ENCODE peak calls at places on chromosomes 6 and 20, in eight cellular contexts. One of them, this sample, is unnamed.

GRCh38 chr6:90485615-90486277 is 101.1 kb downstream of the MAP3K7 start:
- DNase-seq in psoas muscle: no peak
- DNase-seq in heart right ventricle: no peak
- DNase-seq in GM23248: no peak
- DNase-seq in kidney epithelial cell: no peak
- DNase-seq in IMR-90: no peak
- DNase-seq in lower lobe of right lung: no peak
- DNase-seq in upper lobe of right lung: no peak
- DNase-seq in this sample: no peak

GRCh38 chr20:62195736-62196135 is 12.9 kb downstream of the MTG2 start:
- DNase-seq in GM23248: no peak
- DNase-seq in IMR-90: no peak
- DNase-seq in lower lobe of right lung: peak; percentile 27
- DNase-seq in kidney epithelial cell: no peak
- DNase-seq in upper lobe of right lung: no peak
- DNase-seq in heart right ventricle: no peak
- DNase-seq in psoas muscle: peak; percentile 46
- DNase-seq in this sample: no peak

GRCh38 chr6:43584892-43585570 is 9.0 kb downstream of the POLH start:
- DNase-seq in kidney epithelial cell: no peak
- DNase-seq in upper lobe of right lung: no peak
- DNase-seq in heart right ventricle: no peak
- DNase-seq in GM23248: peak; percentile 70
- DNase-seq in IMR-90: peak; percentile 7
- DNase-seq in psoas muscle: no peak
- DNase-seq in lower lobe of right lung: no peak
- DNase-seq in this sample: no peak

GRCh38 chr20:13113731-13114130 is 105.0 kb downstream of the SPTLC3 start:
- DNase-seq in GM23248: peak; percentile 6
- DNase-seq in kidney epithelial cell: no peak
- DNase-seq in psoas muscle: no peak
- DNase-seq in heart right ventricle: no peak
- DNase-seq in IMR-90: no peak
- DNase-seq in upper lobe of right lung: no peak
- DNase-seq in lower lobe of right lung: no peak
- DNase-seq in this sample: no peak

GRCh38 chr6:150250826-150251225 is 108.0 kb downstream of the PPP1R14C start:
- DNase-seq in heart right ventricle: peak; percentile 18
- DNase-seq in upper lobe of right lung: no peak
- DNase-seq in psoas muscle: no peak
- DNase-seq in kidney epithelial cell: no peak
- DNase-seq in IMR-90: peak; percentile 72
- DNase-seq in GM23248: peak; percentile 87
- DNase-seq in lower lobe of right lung: no peak
- DNase-seq in this sample: no peak

GRCh38 chr6:24283043-24283985 is 74.5 kb downstream of the DCDC2 start:
- DNase-seq in GM23248: peak; percentile 86
- DNase-seq in psoas muscle: peak; percentile 57
- DNase-seq in IMR-90: peak; percentile 61
- DNase-seq in upper lobe of right lung: no peak
- DNase-seq in kidney epithelial cell: peak; percentile 88
- DNase-seq in lower lobe of right lung: peak; percentile 76
- DNase-seq in heart right ventricle: peak; percentile 66
- DNase-seq in this sample: peak; percentile 56

GRCh38 chr6:5763407-5763806 is 243.3 kb downstream of the NRN1 start:
- DNase-seq in upper lobe of right lung: no peak
- DNase-seq in heart right ventricle: no peak
- DNase-seq in lower lobe of right lung: no peak
- DNase-seq in GM23248: peak; percentile 79
- DNase-seq in kidney epithelial cell: no peak
- DNase-seq in IMR-90: peak; percentile 31
- DNase-seq in psoas muscle: no peak
- DNase-seq in this sample: no peak

GRCh38 chr6:134457941-134458340 is 140.0 kb upstream of the SGK1 start:
- DNase-seq in psoas muscle: no peak
- DNase-seq in kidney epithelial cell: no peak
- DNase-seq in IMR-90: no peak
- DNase-seq in upper lobe of right lung: no peak
- DNase-seq in GM23248: no peak
- DNase-seq in heart right ventricle: no peak
- DNase-seq in lower lobe of right lung: no peak
- DNase-seq in this sample: no peak

GRCh38 chr6:43796168-43796567 is 26.2 kb downstream of the VEGFA start:
- DNase-seq in GM23248: no peak
- DNase-seq in psoas muscle: no peak
- DNase-seq in lower lobe of right lung: peak; percentile 3
- DNase-seq in heart right ventricle: no peak
- DNase-seq in IMR-90: no peak
- DNase-seq in kidney epithelial cell: no peak
- DNase-seq in upper lobe of right lung: no peak
- DNase-seq in this sample: no peak

GRCh38 chr6:32973144-32973854 is 4.9 kb downstream of the BRD2 start:
- DNase-seq in psoas muscle: no peak
- DNase-seq in lower lobe of right lung: no peak
- DNase-seq in heart right ventricle: peak; percentile 47
- DNase-seq in IMR-90: peak; percentile 40
- DNase-seq in kidney epithelial cell: no peak
- DNase-seq in GM23248: peak; percentile 75
- DNase-seq in upper lobe of right lung: no peak
- DNase-seq in this sample: peak; percentile 57

GRCh38 chr6:20156824-20157223 is 55.4 kb downstream of the MBOAT1 start:
- DNase-seq in IMR-90: no peak
- DNase-seq in lower lobe of right lung: no peak
- DNase-seq in heart right ventricle: no peak
- DNase-seq in psoas muscle: no peak
- DNase-seq in kidney epithelial cell: no peak
- DNase-seq in GM23248: no peak
- DNase-seq in upper lobe of right lung: no peak
- DNase-seq in this sample: peak; percentile 19

GRCh38 chr6:39700362-39700761 is 24.8 kb downstream of the KIF6 start:
- DNase-seq in lower lobe of right lung: no peak
- DNase-seq in kidney epithelial cell: no peak
- DNase-seq in upper lobe of right lung: no peak
- DNase-seq in heart right ventricle: no peak
- DNase-seq in psoas muscle: no peak
- DNase-seq in IMR-90: no peak
- DNase-seq in GM23248: no peak
- DNase-seq in this sample: no peak

GRCh38 chr20:24953621-24954133 is 4.6 kb downstream of the CST7 start:
- DNase-seq in IMR-90: no peak
- DNase-seq in upper lobe of right lung: no peak
- DNase-seq in lower lobe of right lung: no peak
- DNase-seq in psoas muscle: no peak
- DNase-seq in GM23248: no peak
- DNase-seq in heart right ventricle: no peak
- DNase-seq in kidney epithelial cell: no peak
- DNase-seq in this sample: no peak

GRCh38 chr6:33672808-33673207 is 38.7 kb downstream of the UQCC2 start:
- DNase-seq in IMR-90: peak; percentile 95
- DNase-seq in kidney epithelial cell: peak; percentile 94
- DNase-seq in GM23248: peak; percentile 99
- DNase-seq in heart right ventricle: peak; percentile 81
- DNase-seq in lower lobe of right lung: no peak
- DNase-seq in upper lobe of right lung: no peak
- DNase-seq in psoas muscle: peak; percentile 94
- DNase-seq in this sample: peak; percentile 73

GRCh38 chr20:18851556-18852098 is 38.0 kb downstream of the SCP2D1 start:
- DNase-seq in psoas muscle: no peak
- DNase-seq in GM23248: no peak
- DNase-seq in heart right ventricle: no peak
- DNase-seq in IMR-90: no peak
- DNase-seq in kidney epithelial cell: no peak
- DNase-seq in lower lobe of right lung: no peak
- DNase-seq in upper lobe of right lung: no peak
- DNase-seq in this sample: no peak

GRCh38 chr6:87391334-87391733 is 16.4 kb upstream of the CFAP206 start:
- DNase-seq in GM23248: peak; percentile 51
- DNase-seq in kidney epithelial cell: no peak
- DNase-seq in upper lobe of right lung: no peak
- DNase-seq in IMR-90: peak; percentile 29
- DNase-seq in lower lobe of right lung: no peak
- DNase-seq in heart right ventricle: no peak
- DNase-seq in psoas muscle: no peak
- DNase-seq in this sample: no peak

DNA sequence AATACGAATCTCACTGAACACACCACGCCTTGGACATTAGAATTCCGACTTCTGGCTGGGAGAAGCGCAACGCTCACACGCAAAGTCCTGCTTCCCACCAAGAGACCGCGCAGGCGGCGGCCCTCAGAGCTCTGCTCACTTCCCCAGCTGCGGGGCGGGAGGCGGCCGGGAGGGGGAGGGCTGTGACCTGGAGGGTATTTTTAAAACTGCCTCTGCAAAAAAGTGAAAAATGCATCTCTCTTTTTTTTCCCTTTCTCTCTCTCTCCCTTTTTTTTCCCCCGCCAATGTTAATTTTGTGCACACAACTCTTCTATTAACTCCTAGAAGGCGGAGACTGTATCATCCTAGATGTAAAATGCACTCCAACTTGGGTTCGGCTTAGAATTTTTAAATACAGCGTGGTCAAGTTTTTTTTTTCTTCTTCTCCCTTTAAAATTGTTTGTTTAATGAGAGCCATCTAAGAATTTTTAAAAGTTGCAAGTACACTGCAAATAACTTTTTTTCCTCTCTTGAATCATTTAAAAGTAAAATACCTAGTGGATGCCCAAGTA is 66.4 kb downstream of the STX11 start:
- DNase-seq in psoas muscle: peak; percentile 87
- DNase-seq in upper lobe of right lung: peak; percentile 90
- DNase-seq in IMR-90: no peak
- DNase-seq in lower lobe of right lung: peak; percentile 81
- DNase-seq in kidney epithelial cell: no peak
- DNase-seq in heart right ventricle: no peak
- DNase-seq in GM23248: no peak
- DNase-seq in this sample: no peak
- H3K4me3 ChIP-seq in psoas muscle: peak overlapping the region; percentile 79
- H3K4me3 ChIP-seq in upper lobe of right lung: peak overlapping the region; percentile 77
- H3K4me3 ChIP-seq in IMR-90: peak overlapping the region; percentile 58
- H3K4me3 ChIP-seq in lower lobe of right lung: peak overlapping the region; percentile 62
- H3K4me3 ChIP-seq in kidney epithelial cell: peak overlapping the region; percentile 60
- H3K4me3 ChIP-seq in heart right ventricle: peak overlapping the region; percentile 73
- H3K4me3 ChIP-seq in GM23248: peak overlapping the region; percentile 82
- H3K4me3 ChIP-seq in this sample: peak overlapping the region; percentile 44

DNA sequence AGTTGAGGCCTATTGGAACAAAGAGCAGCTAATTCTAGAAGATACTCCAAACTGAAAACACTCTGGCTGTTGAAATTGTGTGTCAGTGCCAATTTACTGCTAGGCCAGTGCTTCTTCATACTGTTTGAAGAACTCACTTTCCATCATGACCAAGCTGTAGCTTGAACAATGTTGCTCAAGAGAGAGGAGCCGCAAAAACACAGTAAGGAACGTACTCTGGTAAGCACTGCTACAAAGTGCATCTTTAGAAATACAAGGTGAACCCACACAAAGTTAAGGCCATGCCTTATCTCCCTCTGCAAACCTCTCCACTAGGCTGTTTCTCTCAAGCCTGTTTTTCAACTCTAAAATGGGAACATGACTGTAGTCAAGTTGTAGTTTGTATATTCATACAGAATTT is 74.5 kb upstream of the TULP1 start:
- DNase-seq in IMR-90: no peak
- DNase-seq in heart right ventricle: no peak
- DNase-seq in psoas muscle: no peak
- DNase-seq in lower lobe of right lung: no peak
- DNase-seq in kidney epithelial cell: no peak
- DNase-seq in GM23248: peak; percentile 19
- DNase-seq in upper lobe of right lung: no peak
- DNase-seq in this sample: no peak
- H3K36me3 ChIP-seq in IMR-90: no peaks in the 10 kb centered on the region
- H3K36me3 ChIP-seq in heart right ventricle: peaks cover 10% of the 10 kb centered on the region
- H3K36me3 ChIP-seq in psoas muscle: peaks cover 15% of the 10 kb centered on the region
- H3K36me3 ChIP-seq in lower lobe of right lung: peaks cover 92% of the 10 kb centered on the region
- H3K36me3 ChIP-seq in kidney epithelial cell: no peaks in the 10 kb centered on the region
- H3K36me3 ChIP-seq in GM23248: no peaks in the 10 kb centered on the region
- H3K36me3 ChIP-seq in upper lobe of right lung: peaks cover 72% of the 10 kb centered on the region
- H3K36me3 ChIP-seq in this sample: no peaks in the 10 kb centered on the region

GRCh38 chr20:30284533-30284932 is 972.9 kb upstream of the DEFB115 start:
- DNase-seq in psoas muscle: no peak
- DNase-seq in kidney epithelial cell: no peak
- DNase-seq in upper lobe of right lung: no peak
- DNase-seq in lower lobe of right lung: no peak
- DNase-seq in GM23248: no peak
- DNase-seq in heart right ventricle: no peak
- DNase-seq in IMR-90: no peak
- DNase-seq in this sample: no peak
- H3K4me3 ChIP-seq in psoas muscle: peak overlapping the region; percentile 49
- H3K4me3 ChIP-seq in kidney epithelial cell: peak overlapping the region; percentile 23
- H3K4me3 ChIP-seq in upper lobe of right lung: peak overlapping the region; percentile 54
- H3K4me3 ChIP-seq in lower lobe of right lung: peak overlapping the region; percentile 53
- H3K4me3 ChIP-seq in GM23248: peak overlapping the region; percentile 77
- H3K4me3 ChIP-seq in heart right ventricle: peak overlapping the region; percentile 59
- H3K4me3 ChIP-seq in IMR-90: no peak overlapping the region
- H3K4me3 ChIP-seq in this sample: no peak overlapping the region

DNA sequence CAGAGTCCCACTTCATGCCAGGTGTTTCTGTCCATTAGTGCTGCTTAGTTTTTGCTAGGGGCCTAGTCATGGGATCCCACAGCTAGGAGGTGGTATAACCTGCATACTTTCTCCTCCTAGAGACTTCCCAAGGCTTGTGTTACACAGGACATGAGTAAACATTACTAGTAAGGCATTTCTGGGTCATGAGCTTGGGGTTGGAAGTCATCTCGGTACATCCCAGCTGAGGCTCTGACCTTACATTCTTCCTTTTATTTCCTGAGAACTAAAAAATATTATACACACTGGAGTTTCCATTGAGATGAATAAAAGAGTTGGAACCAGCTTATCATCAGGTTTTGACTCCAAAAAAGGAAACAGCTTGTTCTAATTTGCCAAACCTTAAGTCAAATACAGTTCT is 20.9 kb upstream of the PNPLA1 start:
- DNase-seq in GM23248: peak; percentile 66
- DNase-seq in upper lobe of right lung: no peak
- DNase-seq in psoas muscle: no peak
- DNase-seq in kidney epithelial cell: no peak
- DNase-seq in heart right ventricle: no peak
- DNase-seq in IMR-90: peak; percentile 70
- DNase-seq in lower lobe of right lung: no peak
- DNase-seq in this sample: no peak
- H3K36me3 ChIP-seq in GM23248: no peaks in the 10 kb centered on the region
- H3K36me3 ChIP-seq in upper lobe of right lung: no peaks in the 10 kb centered on the region
- H3K36me3 ChIP-seq in psoas muscle: no peaks in the 10 kb centered on the region
- H3K36me3 ChIP-seq in kidney epithelial cell: no peaks in the 10 kb centered on the region
- H3K36me3 ChIP-seq in heart right ventricle: no peaks in the 10 kb centered on the region
- H3K36me3 ChIP-seq in IMR-90: no peaks in the 10 kb centered on the region
- H3K36me3 ChIP-seq in lower lobe of right lung: no peaks in the 10 kb centered on the region
- H3K36me3 ChIP-seq in this sample: no peaks in the 10 kb centered on the region

This sample was measured in SJSA1.